ENCODE peak calls at places on chromosomes 11 and 22, in eight cellular contexts. G is ELR; L is activated effector memory CD4-positive, alpha-beta T cell treated with anti-CD3 and anti-CD28 coated beads, Interleukin-2, amount 50 U/mL, for 16 hours; X is GM03348; R is GM06990; W is EH; Q is GM19239; V is ecto neural progenitor cell. Z is an unnamed sample.

GRCh38 chr11:126082251-126083109 is 19.8 kb upstream of the CDON start:
- DNase-seq in Q (no peak), G (no peak), X (no peak), R (no peak), V (no peak), L (no peak), W (no peak), Z (no peak)

GRCh38 chr22:44449061-44449682 is 48.9 kb downstream of the RTL6 start:
- DNase-seq in V (no peak), Q (no peak), R (peak; percentile 62), G (peak; percentile 98), X (peak; percentile 81), W (peak; percentile 97), L (peak; percentile 57), Z (no peak)

GRCh38 chr22:29117799-29118477 is 45.1 kb downstream of the KREMEN1 start:
- DNase-seq in W (peak; percentile 18), Q (no peak), V (no peak), X (no peak), G (no peak), L (no peak), R (no peak), Z (no peak)

GRCh38 chr11:115912484-115912945 is 408.3 kb upstream of the CADM1 start:
- DNase-seq in X (no peak), G (no peak), Q (no peak), W (no peak), V (no peak), L (no peak), R (peak; percentile 58), Z (no peak)

GRCh38 chr11:67439321-67440228 is 2.1 kb upstream of the PTPRCAP start:
- DNase-seq in X (peak; percentile 48), G (peak; percentile 27), L (peak; percentile 77), R (no peak), Q (no peak), V (no peak), W (peak; percentile 28), Z (no peak)

GRCh38 chr22:34111210-34111824 is 191.0 kb upstream of the LARGE1 start:
- DNase-seq in G (peak; percentile 23), W (peak; percentile 3), L (no peak), Q (peak; percentile 42), R (no peak), V (peak; percentile 66), X (peak; percentile 69), Z (no peak)

GRCh38 chr11:10930961-10931760 is 73.3 kb upstream of the ZBED5 start:
- DNase-seq in V (peak; percentile 80), L (peak; percentile 78), G (peak; percentile 74), W (peak; percentile 89), Q (no peak), R (peak; percentile 20), X (peak; percentile 90), Z (peak; percentile 89)

GRCh38 chr11:67563354-67564114 is 20.1 kb upstream of the GSTP1 start:
- DNase-seq in Q (no peak), X (peak; percentile 37), G (peak; percentile 91), L (no peak), W (peak; percentile 94), V (no peak), R (no peak), Z (no peak)

GRCh38 chr11:113839842-113840241 is 35.5 kb downstream of the USP28 start:
- DNase-seq in X (no peak), Q (peak; percentile 31), R (peak; percentile 31), W (no peak), V (no peak), L (no peak), G (no peak), Z (no peak)

GRCh38 chr11:125968363-125968762 is 22.5 kb downstream of the VSIG10L2 start:
- DNase-seq in G (no peak), X (no peak), R (no peak), Q (no peak), L (no peak), W (no peak), V (no peak), Z (no peak)

GRCh38 chr11:61195710-61196109 is 7.6 kb upstream of the PGA3 start:
- DNase-seq in G (no peak), V (no peak), Q (no peak), X (no peak), W (no peak), L (no peak), R (no peak), Z (no peak)

GRCh38 chr11:108985611-108986279 is 320.9 kb downstream of the DDX10 start:
- DNase-seq in W (peak; percentile 72), G (peak; percentile 77), X (peak; percentile 55), Q (no peak), L (no peak), V (no peak), R (no peak), Z (no peak)

GRCh38 chr11:120695426-120695825 is 183.9 kb downstream of the GRIK4 start:
- DNase-seq in X (no peak), R (no peak), V (no peak), W (no peak), L (no peak), G (no peak), Q (no peak), Z (no peak)

GRCh38 chr22:21624120-21624879 is 5.5 kb downstream of the YDJC start:
- DNase-seq in R (no peak), L (peak; percentile 77), V (peak; percentile 67), G (peak; percentile 52), W (no peak), Q (no peak), X (peak; percentile 36), Z (no peak)

GRCh38 chr11:68843703-68844312 is 2.1 kb upstream of the CPT1A start:
- DNase-seq in G (no peak), X (no peak), R (peak; percentile 86), V (no peak), W (peak; percentile 15), Q (peak; percentile 82), L (peak; percentile 92), Z (no peak)

GRCh38 chr11:70910835-70911234 is 341.5 kb downstream of the SHANK2 start:
- DNase-seq in W (no peak), X (no peak), G (no peak), Q (no peak), R (no peak), L (no peak), V (no peak), Z (no peak)

GRCh38 chr11:68965901-68966868 is 14.6 kb downstream of the MRGPRD start:
- DNase-seq in V (no peak), X (no peak), Q (no peak), G (no peak), W (no peak), L (peak; percentile 65), R (no peak), Z (peak; percentile 42)